ENCODE peak calls at places on chromosomes 2 and 18, in six cellular contexts. One of them, this sample, is unnamed. For H3K9me3, the result is how much of the 10 kb centered on the place peaks cover.

GRCh38 chr2:242043538-242044205 is 174.1 kb downstream of the RTP5 start:
- DNase-seq in MG63: no peak
- DNase-seq in ascending aorta: peak
- DNase-seq in CD8-positive, alpha-beta memory T cell: no peak
- DNase-seq in esophagus squamous epithelium: no peak
- DNase-seq in left ventricle myocardium inferior: no peak
- DNase-seq in this sample: no peak

GRCh38 chr2:241082338-241083090 is 19.6 kb downstream of the MTERF4 start:
- DNase-seq in MG63: no peak
- DNase-seq in ascending aorta: no peak
- DNase-seq in CD8-positive, alpha-beta memory T cell: no peak
- DNase-seq in esophagus squamous epithelium: no peak
- DNase-seq in left ventricle myocardium inferior: no peak
- DNase-seq in this sample: no peak

GRCh38 chr2:189213226-189213625 is 33.7 kb upstream of the COL5A2 start:
- DNase-seq in MG63: no peak
- DNase-seq in ascending aorta: no peak
- DNase-seq in CD8-positive, alpha-beta memory T cell: no peak
- DNase-seq in esophagus squamous epithelium: no peak
- DNase-seq in left ventricle myocardium inferior: no peak
- DNase-seq in this sample: no peak

GRCh38 chr2:96099861-96100798 is 16.2 kb downstream of the ADRA2B start:
- DNase-seq in MG63: no peak
- DNase-seq in ascending aorta: peak
- DNase-seq in CD8-positive, alpha-beta memory T cell: no peak
- DNase-seq in esophagus squamous epithelium: no peak
- DNase-seq in left ventricle myocardium inferior: peak
- DNase-seq in this sample: peak

GRCh38 chr2:222576390-222577081 is 79.4 kb downstream of the FARSB start:
- DNase-seq in MG63: no peak
- DNase-seq in ascending aorta: no peak
- DNase-seq in CD8-positive, alpha-beta memory T cell: no peak
- DNase-seq in esophagus squamous epithelium: no peak
- DNase-seq in left ventricle myocardium inferior: no peak
- DNase-seq in this sample: no peak

GRCh38 chr18:63799164-63799563 is 23.9 kb downstream of the SERPINB7 start:
- DNase-seq in MG63: no peak
- DNase-seq in ascending aorta: no peak
- DNase-seq in CD8-positive, alpha-beta memory T cell: no peak
- DNase-seq in esophagus squamous epithelium: no peak
- DNase-seq in left ventricle myocardium inferior: no peak
- DNase-seq in this sample: no peak

GRCh38 chr2:129605654-129606053 is 373.8 kb upstream of the RAB6C start:
- DNase-seq in MG63: no peak
- DNase-seq in ascending aorta: no peak
- DNase-seq in CD8-positive, alpha-beta memory T cell: no peak
- DNase-seq in esophagus squamous epithelium: no peak
- DNase-seq in left ventricle myocardium inferior: no peak
- DNase-seq in this sample: no peak

GRCh38 chr2:127423880-127424279 is 5.7 kb downstream of the PROC start:
- DNase-seq in MG63: no peak
- DNase-seq in ascending aorta: no peak
- DNase-seq in CD8-positive, alpha-beta memory T cell: no peak
- DNase-seq in esophagus squamous epithelium: no peak
- DNase-seq in left ventricle myocardium inferior: no peak
- DNase-seq in this sample: no peak

GRCh38 chr2:1625281-1626001 is 118.9 kb downstream of the PXDN start:
- DNase-seq in MG63: peak
- DNase-seq in ascending aorta: no peak
- DNase-seq in CD8-positive, alpha-beta memory T cell: no peak
- DNase-seq in esophagus squamous epithelium: no peak
- DNase-seq in left ventricle myocardium inferior: no peak
- DNase-seq in this sample: peak

GRCh38 chr18:34352385-34353163 is 127.9 kb upstream of the NOL4 start:
- DNase-seq in MG63: no peak
- DNase-seq in ascending aorta: no peak
- DNase-seq in CD8-positive, alpha-beta memory T cell: no peak
- DNase-seq in esophagus squamous epithelium: no peak
- DNase-seq in left ventricle myocardium inferior: no peak
- DNase-seq in this sample: no peak

GRCh38 chr2:138066139-138066806 is 102.0 kb downstream of the HNMT start:
- DNase-seq in MG63: no peak
- DNase-seq in ascending aorta: no peak
- DNase-seq in CD8-positive, alpha-beta memory T cell: no peak
- DNase-seq in esophagus squamous epithelium: no peak
- DNase-seq in left ventricle myocardium inferior: no peak
- DNase-seq in this sample: no peak

GRCh38 chr2:161237397-161238263 is 70.6 kb upstream of the PSMD14 start:
- DNase-seq in MG63: peak
- DNase-seq in ascending aorta: no peak
- DNase-seq in CD8-positive, alpha-beta memory T cell: peak
- DNase-seq in esophagus squamous epithelium: no peak
- DNase-seq in left ventricle myocardium inferior: peak
- DNase-seq in this sample: no peak

GRCh38 chr2:150309681-150310080 is 177.8 kb downstream of the RND3 start:
- DNase-seq in MG63: no peak
- DNase-seq in ascending aorta: no peak
- DNase-seq in CD8-positive, alpha-beta memory T cell: no peak
- DNase-seq in esophagus squamous epithelium: no peak
- DNase-seq in left ventricle myocardium inferior: no peak
- DNase-seq in this sample: no peak
- H3K9me3 ChIP-seq in MG63: under half
- H3K9me3 ChIP-seq in ascending aorta: under half
- H3K9me3 ChIP-seq in CD8-positive, alpha-beta memory T cell: under half
- H3K9me3 ChIP-seq in esophagus squamous epithelium: under half
- H3K9me3 ChIP-seq in left ventricle myocardium inferior: under half
- H3K9me3 ChIP-seq in this sample: under half

GRCh38 chr2:89780318-89780717 is 1088.8 kb downstream of the RPIA start:
- DNase-seq in MG63: no peak
- DNase-seq in ascending aorta: no peak
- DNase-seq in CD8-positive, alpha-beta memory T cell: no peak
- DNase-seq in esophagus squamous epithelium: no peak
- DNase-seq in left ventricle myocardium inferior: no peak
- DNase-seq in this sample: no peak

DNA sequence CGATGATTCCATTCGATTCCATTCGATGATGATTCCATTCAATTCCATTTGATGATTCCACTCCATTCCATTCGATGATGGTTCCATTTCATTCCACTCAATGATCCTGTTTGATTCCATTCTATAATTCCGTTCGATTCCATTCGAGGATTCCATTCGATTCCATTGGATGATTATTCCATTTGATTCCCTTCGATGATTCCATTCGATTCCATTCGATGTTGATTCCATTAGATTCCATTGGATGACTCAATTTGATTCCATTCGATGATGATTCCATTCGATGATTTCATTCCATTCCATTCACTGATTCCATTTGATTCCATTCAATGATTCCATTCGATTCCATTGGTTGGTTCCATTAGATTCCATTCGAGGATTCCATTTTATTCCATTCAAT is 1084.4 kb downstream of the RPIA start:
- DNase-seq in MG63: no peak
- DNase-seq in ascending aorta: no peak
- DNase-seq in CD8-positive, alpha-beta memory T cell: no peak
- DNase-seq in esophagus squamous epithelium: no peak
- DNase-seq in left ventricle myocardium inferior: no peak
- DNase-seq in this sample: no peak
- H3K9me3 ChIP-seq in MG63: half or more
- H3K9me3 ChIP-seq in ascending aorta: under half
- H3K9me3 ChIP-seq in CD8-positive, alpha-beta memory T cell: under half
- H3K9me3 ChIP-seq in esophagus squamous epithelium: under half
- H3K9me3 ChIP-seq in left ventricle myocardium inferior: half or more
- H3K9me3 ChIP-seq in this sample: under half

DNA sequence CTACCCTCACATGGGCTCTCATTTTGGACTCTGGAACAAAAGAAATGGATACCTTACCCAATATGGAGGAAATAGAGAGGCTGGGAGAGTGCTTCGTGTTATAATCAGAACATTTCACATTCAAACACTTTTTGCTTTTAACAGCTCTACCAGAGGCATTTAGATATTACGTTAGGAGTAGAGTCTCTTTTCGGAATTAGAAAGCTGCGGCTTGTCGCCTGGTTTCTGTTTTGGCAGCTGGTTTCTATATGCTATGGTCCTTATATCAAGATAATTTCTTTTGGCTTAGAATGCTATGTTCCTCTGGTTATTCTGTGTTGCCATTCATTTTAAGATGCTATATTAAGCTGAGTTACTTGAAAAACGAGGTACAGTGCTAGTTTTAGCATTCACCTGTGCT is 392.8 kb upstream of the GALNT5 start:
- DNase-seq in MG63: no peak
- DNase-seq in ascending aorta: no peak
- DNase-seq in CD8-positive, alpha-beta memory T cell: no peak
- DNase-seq in esophagus squamous epithelium: no peak
- DNase-seq in left ventricle myocardium inferior: no peak
- DNase-seq in this sample: no peak
- H3K9me3 ChIP-seq in MG63: under half
- H3K9me3 ChIP-seq in ascending aorta: under half
- H3K9me3 ChIP-seq in CD8-positive, alpha-beta memory T cell: under half
- H3K9me3 ChIP-seq in esophagus squamous epithelium: under half
- H3K9me3 ChIP-seq in left ventricle myocardium inferior: under half
- H3K9me3 ChIP-seq in this sample: under half

DNA sequence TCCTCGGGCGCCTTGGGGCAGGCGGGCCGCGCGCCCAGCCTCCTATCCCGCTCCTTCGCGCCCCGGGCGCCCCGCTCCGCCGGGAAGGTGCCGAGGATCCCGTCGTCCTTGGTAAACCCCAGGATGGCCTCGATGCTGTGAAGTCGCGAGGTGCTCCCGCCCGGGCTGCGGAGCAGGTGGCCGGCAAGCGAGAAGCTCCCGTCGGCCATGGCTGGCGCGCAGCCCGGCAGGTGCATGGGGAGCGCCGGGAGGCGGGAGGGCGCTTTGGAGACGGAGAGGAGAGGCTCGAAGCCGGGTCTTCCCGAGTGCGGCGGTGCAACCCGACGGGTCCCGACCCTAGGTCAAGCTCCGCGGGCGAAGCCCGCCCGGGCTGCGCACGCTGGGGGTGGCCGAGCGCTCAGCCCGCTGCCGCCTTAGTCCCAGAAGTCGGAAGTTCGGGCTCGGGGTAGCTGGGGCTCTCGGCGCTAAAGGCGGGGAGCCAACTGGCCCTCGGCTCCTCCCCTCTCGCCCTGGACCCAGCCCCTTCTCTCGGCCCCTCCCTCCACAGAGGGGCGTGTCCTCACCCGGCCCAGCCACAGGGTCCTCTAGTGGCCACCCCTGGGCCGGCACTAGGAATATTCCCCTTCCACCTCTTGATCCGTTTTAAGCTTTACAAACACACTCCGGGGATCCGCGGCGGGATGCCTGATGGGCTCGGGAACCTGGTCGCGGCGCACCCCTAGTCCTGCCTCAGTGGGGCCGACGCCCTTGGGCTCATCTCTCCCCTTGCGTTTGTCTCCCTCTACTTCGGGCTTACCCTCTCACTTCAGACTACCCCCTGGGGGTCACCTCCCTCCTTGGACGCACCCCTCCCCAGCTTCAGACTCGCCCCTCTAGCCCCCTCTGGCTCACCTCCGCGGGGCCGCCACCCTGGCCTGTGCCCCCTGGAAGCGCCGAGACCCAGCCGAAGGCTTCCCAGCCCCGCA is at the start of gene RAX:
- DNase-seq in MG63: peak
- DNase-seq in ascending aorta: no peak
- DNase-seq in CD8-positive, alpha-beta memory T cell: no peak
- DNase-seq in esophagus squamous epithelium: no peak
- DNase-seq in left ventricle myocardium inferior: no peak
- DNase-seq in this sample: no peak
- H3K9me3 ChIP-seq in MG63: under half
- H3K9me3 ChIP-seq in ascending aorta: under half
- H3K9me3 ChIP-seq in CD8-positive, alpha-beta memory T cell: under half
- H3K9me3 ChIP-seq in esophagus squamous epithelium: under half
- H3K9me3 ChIP-seq in left ventricle myocardium inferior: under half
- H3K9me3 ChIP-seq in this sample: under half

This sample was measured in keratinocyte.